ENCODE peak calls at places on chromosomes 3 and 15, in five cellular contexts. J is chondrocyte, D is NCI-H1417, X is fibroblast of the aortic adventitia, O is right cardiac atrium. A is an unnamed sample.
A peak's percentile ranks its signal among the peaks of the same experiment; 100 is the strongest.

GRCh38 chr3:32453346-32453745 is 49.3 kb downstream of the CMTM6 start:
- DNase-seq in J (no peak), D (no peak), X (peak; percentile 67), O (no peak), A (no peak)

GRCh38 chr15:66161575-66162118 is 91.9 kb downstream of the MEGF11 start:
- DNase-seq in J (no peak), D (no peak), X (no peak), O (no peak), A (no peak)

GRCh38 chr3:46440531-46441294 is 24.0 kb downstream of the LTF start:
- DNase-seq in J (no peak), D (peak; percentile 15), X (no peak), O (no peak), A (no peak)

GRCh38 chr15:51144021-51144532 is 49.4 kb upstream of the TNFAIP8L3 start:
- DNase-seq in J (no peak), D (no peak), X (peak; percentile 90), O (no peak), A (no peak)

GRCh38 chr15:25235391-25235790 is 203.4 kb downstream of the UBE3A start:
- DNase-seq in J (peak; percentile 71), D (no peak), X (no peak), O (no peak), A (no peak)

GRCh38 chr3:167728631-167729335 is 5.9 kb downstream of the PDCD10 start:
- DNase-seq in J (no peak), D (no peak), X (no peak), O (no peak), A (no peak)

GRCh38 chr3:66107855-66108254 is 69.1 kb upstream of the MAGI1 start:
- DNase-seq in J (no peak), D (no peak), X (peak; percentile 95), O (no peak), A (no peak)

GRCh38 chr3:128239304-128239703 is 86.0 kb downstream of the EEFSEC start:
- DNase-seq in J (no peak), D (no peak), X (no peak), O (no peak), A (no peak)

GRCh38 chr3:187629711-187630110 is 40.5 kb downstream of the SST start:
- DNase-seq in J (no peak), D (no peak), X (no peak), O (no peak), A (no peak)

GRCh38 chr3:157271283-157271882 is 111.4 kb upstream of the CCNL1 start:
- DNase-seq in J (no peak), D (no peak), X (no peak), O (no peak), A (no peak)

GRCh38 chr15:22808240-22808639 is 21.8 kb downstream of the NIPA1 start:
- DNase-seq in J (no peak), D (no peak), X (no peak), O (no peak), A (no peak)